ENCODE peak calls at places on chromosomes 13 and 19, in six cellular contexts. One of them, this sample, is unnamed. For H3K4me1, the result is how much of the 10 kb centered on the place peaks cover.

GRCh38 chr13:33262069-33262487 is 23.5 kb downstream of the STARD13 start:
- DNase-seq in heart right ventricle: no peak
- DNase-seq in psoas muscle: no peak
- DNase-seq in BE2C: peak
- DNase-seq in mammary epithelial cell: peak
- DNase-seq in mucosa of descending colon: peak
- DNase-seq in this sample: no peak

GRCh38 chr13:29923554-29924481 is 73.4 kb upstream of the UBL3 start:
- DNase-seq in BE2C: peak
- DNase-seq in heart right ventricle: peak
- DNase-seq in mammary epithelial cell: peak
- DNase-seq in psoas muscle: peak
- DNase-seq in mucosa of descending colon: peak
- DNase-seq in this sample: peak

GRCh38 chr19:39307233-39307821 is 11.1 kb downstream of the IFNL1 start:
- DNase-seq in mammary epithelial cell: no peak
- DNase-seq in heart right ventricle: no peak
- DNase-seq in psoas muscle: no peak
- DNase-seq in BE2C: no peak
- DNase-seq in mucosa of descending colon: peak
- DNase-seq in this sample: peak

GRCh38 chr13:113928701-113929627 is 44.9 kb downstream of the C13orf46 start:
- DNase-seq in mucosa of descending colon: no peak
- DNase-seq in BE2C: no peak
- DNase-seq in mammary epithelial cell: no peak
- DNase-seq in heart right ventricle: peak
- DNase-seq in psoas muscle: peak
- DNase-seq in this sample: no peak

GRCh38 chr19:38736413-38737280 is 7.6 kb downstream of the CAPN12 start:
- DNase-seq in heart right ventricle: peak
- DNase-seq in mucosa of descending colon: peak
- DNase-seq in mammary epithelial cell: peak
- DNase-seq in BE2C: no peak
- DNase-seq in psoas muscle: peak
- DNase-seq in this sample: peak

GRCh38 chr19:33024398-33024797 is 40.3 kb downstream of the RHPN2 start:
- DNase-seq in mucosa of descending colon: no peak
- DNase-seq in BE2C: no peak
- DNase-seq in heart right ventricle: no peak
- DNase-seq in mammary epithelial cell: no peak
- DNase-seq in psoas muscle: no peak
- DNase-seq in this sample: no peak

GRCh38 chr13:44842158-44842557 is 147.1 kb downstream of the NUFIP1 start:
- DNase-seq in mammary epithelial cell: no peak
- DNase-seq in mucosa of descending colon: no peak
- DNase-seq in BE2C: no peak
- DNase-seq in psoas muscle: no peak
- DNase-seq in heart right ventricle: no peak
- DNase-seq in this sample: peak

GRCh38 chr19:40908981-40909380 is 26.9 kb upstream of the CYP2A7 start:
- DNase-seq in heart right ventricle: peak
- DNase-seq in mucosa of descending colon: no peak
- DNase-seq in psoas muscle: no peak
- DNase-seq in mammary epithelial cell: no peak
- DNase-seq in BE2C: no peak
- DNase-seq in this sample: no peak

DNA sequence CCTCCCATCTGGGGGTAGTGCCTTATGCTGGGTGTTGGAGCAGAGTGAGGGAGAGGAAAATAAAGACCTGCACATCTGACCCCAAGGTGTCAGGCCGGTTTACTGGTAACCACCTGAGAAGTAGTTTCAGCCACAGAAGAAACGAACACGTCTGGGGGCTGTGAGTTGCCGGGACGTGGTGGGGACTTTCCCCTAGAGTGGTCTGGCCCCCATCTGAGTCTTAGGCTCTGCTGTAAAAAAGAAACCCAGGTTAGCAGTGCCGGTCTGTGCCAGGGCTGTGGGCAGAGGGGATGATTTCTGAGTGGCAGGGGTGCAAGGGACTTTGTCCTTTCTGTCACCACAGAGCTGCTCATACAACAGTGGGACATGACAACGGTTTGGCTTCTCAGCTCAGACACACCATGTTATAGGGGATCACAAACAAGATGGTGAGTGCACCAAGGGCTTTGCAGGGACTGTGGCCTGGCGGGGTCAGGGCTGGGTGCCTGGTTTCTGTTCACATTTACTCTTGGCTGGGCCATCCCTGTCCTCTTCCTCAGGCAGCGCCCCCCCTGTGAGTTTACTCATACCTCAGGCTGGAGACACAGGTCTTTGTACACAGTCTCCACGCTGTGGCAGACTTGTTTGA is 9.0 kb downstream of the GCDH start:
- DNase-seq in psoas muscle: no peak
- DNase-seq in mucosa of descending colon: no peak
- DNase-seq in heart right ventricle: no peak
- DNase-seq in BE2C: no peak
- DNase-seq in mammary epithelial cell: no peak
- DNase-seq in this sample: no peak
- TF ChIP-seq CTCF in psoas muscle: no peak
- TF ChIP-seq CTCF in mucosa of descending colon: no peak
- TF ChIP-seq CTCF in heart right ventricle: no peak
- TF ChIP-seq CTCF in BE2C: no peak
- TF ChIP-seq CTCF in mammary epithelial cell: no peak
- TF ChIP-seq CTCF in this sample: no peak

GRCh38 chr19:11365557-11366117 is 8.8 kb upstream of the SWSAP1 start:
- DNase-seq in psoas muscle: no peak
- DNase-seq in heart right ventricle: no peak
- DNase-seq in mucosa of descending colon: no peak
- DNase-seq in mammary epithelial cell: no peak
- DNase-seq in BE2C: no peak
- DNase-seq in this sample: no peak
- H3K4me3 ChIP-seq in psoas muscle: no peak
- H3K4me3 ChIP-seq in heart right ventricle: no peak
- H3K4me3 ChIP-seq in mucosa of descending colon: no peak
- H3K4me3 ChIP-seq in mammary epithelial cell: no peak
- H3K4me3 ChIP-seq in BE2C: no peak
- H3K4me3 ChIP-seq in this sample: no peak

GRCh38 chr19:3027292-3027691 is 1.8 kb downstream of the TLE2 start:
- DNase-seq in psoas muscle: no peak
- DNase-seq in mammary epithelial cell: no peak
- DNase-seq in heart right ventricle: no peak
- DNase-seq in mucosa of descending colon: no peak
- DNase-seq in BE2C: no peak
- DNase-seq in this sample: no peak
- H3K4me1 ChIP-seq in psoas muscle: under half
- H3K4me1 ChIP-seq in mammary epithelial cell: under half
- H3K4me1 ChIP-seq in heart right ventricle: under half
- H3K4me1 ChIP-seq in mucosa of descending colon: under half
- H3K4me1 ChIP-seq in BE2C: under half
- H3K4me1 ChIP-seq in this sample: under half

GRCh38 chr13:112254061-112254818 is 121.9 kb upstream of the SPACA7 start:
- DNase-seq in mucosa of descending colon: no peak
- DNase-seq in BE2C: no peak
- DNase-seq in psoas muscle: no peak
- DNase-seq in mammary epithelial cell: no peak
- DNase-seq in heart right ventricle: no peak
- DNase-seq in this sample: no peak

GRCh38 chr13:112253631-112254030 is 122.5 kb upstream of the SPACA7 start:
- DNase-seq in mucosa of descending colon: no peak
- DNase-seq in heart right ventricle: no peak
- DNase-seq in psoas muscle: no peak
- DNase-seq in mammary epithelial cell: no peak
- DNase-seq in BE2C: no peak
- DNase-seq in this sample: no peak

GRCh38 chr13:112254900-112255299 is 121.3 kb upstream of the SPACA7 start:
- DNase-seq in psoas muscle: no peak
- DNase-seq in BE2C: no peak
- DNase-seq in heart right ventricle: no peak
- DNase-seq in mucosa of descending colon: no peak
- DNase-seq in mammary epithelial cell: no peak
- DNase-seq in this sample: no peak

GRCh38 chr13:112251930-112252585 is 124.1 kb upstream of the SPACA7 start:
- DNase-seq in mammary epithelial cell: no peak
- DNase-seq in BE2C: no peak
- DNase-seq in mucosa of descending colon: no peak
- DNase-seq in psoas muscle: no peak
- DNase-seq in heart right ventricle: no peak
- DNase-seq in this sample: no peak

GRCh38 chr13:112252744-112253590 is 123.2 kb upstream of the SPACA7 start:
- DNase-seq in psoas muscle: no peak
- DNase-seq in mucosa of descending colon: no peak
- DNase-seq in heart right ventricle: no peak
- DNase-seq in BE2C: no peak
- DNase-seq in mammary epithelial cell: no peak
- DNase-seq in this sample: no peak
- TF ChIP-seq CTCF in psoas muscle: no peak
- TF ChIP-seq CTCF in mucosa of descending colon: no peak
- TF ChIP-seq CTCF in heart right ventricle: no peak
- TF ChIP-seq CTCF in BE2C: no peak
- TF ChIP-seq CTCF in mammary epithelial cell: no peak
- TF ChIP-seq CTCF in this sample: no peak

GRCh38 chr13:48653074-48654054 is at the start of gene CYSLTR2:
- DNase-seq in mucosa of descending colon: no peak
- DNase-seq in mammary epithelial cell: no peak
- DNase-seq in psoas muscle: no peak
- DNase-seq in BE2C: no peak
- DNase-seq in heart right ventricle: peak
- DNase-seq in this sample: peak
- H3K4me3 ChIP-seq in mucosa of descending colon: no peak
- H3K4me3 ChIP-seq in mammary epithelial cell: no peak
- H3K4me3 ChIP-seq in psoas muscle: no peak
- H3K4me3 ChIP-seq in BE2C: peak
- H3K4me3 ChIP-seq in heart right ventricle: peak
- H3K4me3 ChIP-seq in this sample: no peak

GRCh38 chr13:99002191-99002710 is 24.4 kb upstream of the DOCK9 start:
- DNase-seq in heart right ventricle: no peak
- DNase-seq in psoas muscle: no peak
- DNase-seq in BE2C: no peak
- DNase-seq in mammary epithelial cell: no peak
- DNase-seq in mucosa of descending colon: no peak
- DNase-seq in this sample: no peak
- H3K4me1 ChIP-seq in heart right ventricle: half or more
- H3K4me1 ChIP-seq in psoas muscle: under half
- H3K4me1 ChIP-seq in BE2C: under half
- H3K4me1 ChIP-seq in mammary epithelial cell: under half
- H3K4me1 ChIP-seq in mucosa of descending colon: under half
- H3K4me1 ChIP-seq in this sample: under half

DNA sequence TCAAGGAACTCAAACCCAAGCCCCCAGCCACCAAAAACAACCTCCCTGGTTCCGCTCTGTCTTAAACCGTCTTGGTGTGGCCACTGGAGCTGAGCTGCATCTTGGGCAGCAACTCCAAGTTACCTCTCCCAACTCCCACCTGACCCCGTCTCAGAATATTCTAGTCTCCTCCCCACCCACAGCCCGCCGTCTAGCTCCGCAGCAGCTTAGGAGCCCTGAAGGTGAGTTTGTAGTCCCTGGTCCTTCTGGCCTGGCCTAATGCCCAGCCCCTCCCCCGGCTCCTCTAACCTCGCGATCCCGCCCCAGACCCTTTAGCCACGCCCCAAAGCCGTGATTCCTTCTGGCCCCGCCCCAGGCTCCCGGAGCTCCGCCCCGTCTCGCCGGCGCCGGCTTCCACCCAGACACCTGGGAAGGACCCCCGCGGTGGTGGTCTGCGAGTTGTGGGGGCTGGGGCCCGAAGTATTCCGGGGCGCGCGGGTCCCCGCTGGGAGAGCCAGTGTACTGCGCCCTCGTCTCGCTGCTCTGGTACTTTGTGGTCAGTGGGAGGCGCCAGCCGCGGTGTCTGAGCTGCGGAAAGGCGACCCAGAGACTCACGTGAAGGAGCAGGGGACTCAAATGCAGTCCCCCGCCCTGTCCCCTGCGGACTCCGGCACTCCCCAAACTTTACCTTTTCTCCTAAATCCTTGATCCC is 2.5 kb upstream of the LHB start:
- DNase-seq in psoas muscle: peak
- DNase-seq in BE2C: peak
- DNase-seq in heart right ventricle: peak
- DNase-seq in mammary epithelial cell: peak
- DNase-seq in mucosa of descending colon: peak
- DNase-seq in this sample: peak
- TF ChIP-seq CTCF in psoas muscle: no peak
- TF ChIP-seq CTCF in BE2C: peak
- TF ChIP-seq CTCF in heart right ventricle: no peak
- TF ChIP-seq CTCF in mammary epithelial cell: no peak
- TF ChIP-seq CTCF in mucosa of descending colon: no peak
- TF ChIP-seq CTCF in this sample: no peak

DNA sequence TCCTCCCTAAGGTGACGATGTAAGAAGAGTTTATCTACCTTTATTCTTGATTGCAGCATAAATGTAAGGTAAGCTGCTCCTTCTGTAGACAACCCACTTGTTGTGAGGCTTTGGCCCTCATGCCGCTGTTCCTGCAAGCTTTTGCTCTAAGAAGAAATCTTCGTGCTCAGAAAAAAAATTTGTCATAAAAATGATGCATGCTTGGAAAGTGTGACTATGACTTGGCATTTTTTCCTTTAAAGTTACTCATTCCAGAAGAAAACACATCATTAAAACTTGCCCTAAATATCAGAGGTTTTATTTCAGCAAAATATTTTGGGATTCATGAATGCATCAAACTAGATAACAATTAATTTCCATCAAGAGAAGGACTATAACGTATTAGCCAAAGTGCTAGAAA is 39.8 kb downstream of the KCTD12 start:
- DNase-seq in mammary epithelial cell: no peak
- DNase-seq in BE2C: no peak
- DNase-seq in mucosa of descending colon: no peak
- DNase-seq in heart right ventricle: no peak
- DNase-seq in psoas muscle: no peak
- DNase-seq in this sample: no peak
- H3K4me3 ChIP-seq in mammary epithelial cell: no peak
- H3K4me3 ChIP-seq in BE2C: no peak
- H3K4me3 ChIP-seq in mucosa of descending colon: no peak
- H3K4me3 ChIP-seq in heart right ventricle: no peak
- H3K4me3 ChIP-seq in psoas muscle: no peak
- H3K4me3 ChIP-seq in this sample: no peak

GRCh38 chr19:1170938-1171754 is 2.9 kb downstream of the SBNO2 start:
- DNase-seq in mucosa of descending colon: no peak
- DNase-seq in psoas muscle: peak
- DNase-seq in mammary epithelial cell: peak
- DNase-seq in heart right ventricle: no peak
- DNase-seq in BE2C: no peak
- DNase-seq in this sample: no peak
- H3K4me1 ChIP-seq in mucosa of descending colon: under half
- H3K4me1 ChIP-seq in psoas muscle: under half
- H3K4me1 ChIP-seq in mammary epithelial cell: half or more
- H3K4me1 ChIP-seq in heart right ventricle: under half
- H3K4me1 ChIP-seq in BE2C: under half
- H3K4me1 ChIP-seq in this sample: under half

This sample was measured in cardiac muscle cell.